ENCODE peak calls at places on chromosomes 12 and 14, in six cellular contexts. One of them, this sample, is unnamed.

GRCh38 chr14:92473261-92473946 is 40.2 kb upstream of the RIN3 start:
- DNase-seq in SK-N-SH: no peak
- DNase-seq in keratinocyte: no peak
- DNase-seq in fibroblast of lung: peak; percentile 35
- DNase-seq in neuronal stem cell: no peak
- DNase-seq in trophoblast cell: no peak
- DNase-seq in this sample: no peak

GRCh38 chr12:104975621-104976343 is 10.3 kb upstream of the NOPCHAP1 start:
- DNase-seq in SK-N-SH: no peak
- DNase-seq in keratinocyte: peak; percentile 36
- DNase-seq in fibroblast of lung: peak; percentile 55
- DNase-seq in neuronal stem cell: no peak
- DNase-seq in trophoblast cell: peak; percentile 83
- DNase-seq in this sample: no peak

GRCh38 chr14:88535149-88535548 is 19.7 kb downstream of the PTPN21 start:
- DNase-seq in SK-N-SH: no peak
- DNase-seq in keratinocyte: no peak
- DNase-seq in fibroblast of lung: no peak
- DNase-seq in neuronal stem cell: no peak
- DNase-seq in trophoblast cell: peak; percentile 89
- DNase-seq in this sample: peak; percentile 20

GRCh38 chr12:57266681-57267080 is 15.7 kb upstream of the STAC3 start:
- DNase-seq in SK-N-SH: no peak
- DNase-seq in keratinocyte: no peak
- DNase-seq in fibroblast of lung: no peak
- DNase-seq in neuronal stem cell: no peak
- DNase-seq in trophoblast cell: no peak
- DNase-seq in this sample: no peak

GRCh38 chr12:66087365-66087943 is 43.1 kb downstream of the LLPH start:
- DNase-seq in SK-N-SH: peak; percentile 38
- DNase-seq in keratinocyte: no peak
- DNase-seq in fibroblast of lung: peak; percentile 64
- DNase-seq in neuronal stem cell: peak; percentile 46
- DNase-seq in trophoblast cell: peak; percentile 64
- DNase-seq in this sample: peak; percentile 57

GRCh38 chr12:6868211-6869048 is 1.1 kb downstream of the TPI1 start:
- DNase-seq in SK-N-SH: no peak
- DNase-seq in keratinocyte: no peak
- DNase-seq in fibroblast of lung: no peak
- DNase-seq in neuronal stem cell: peak; percentile 20
- DNase-seq in trophoblast cell: no peak
- DNase-seq in this sample: peak; percentile 33

GRCh38 chr12:65495233-65495632 is 216.8 kb downstream of the MSRB3 start:
- DNase-seq in SK-N-SH: no peak
- DNase-seq in keratinocyte: peak; percentile 11
- DNase-seq in fibroblast of lung: peak; percentile 92
- DNase-seq in neuronal stem cell: no peak
- DNase-seq in trophoblast cell: no peak
- DNase-seq in this sample: no peak

GRCh38 chr14:38012056-38012455 is 195.6 kb upstream of the SSTR1 start:
- DNase-seq in SK-N-SH: no peak
- DNase-seq in keratinocyte: no peak
- DNase-seq in fibroblast of lung: no peak
- DNase-seq in neuronal stem cell: no peak
- DNase-seq in trophoblast cell: no peak
- DNase-seq in this sample: no peak

GRCh38 chr12:94982456-94982855 is 21.0 kb downstream of the NDUFA12 start:
- DNase-seq in SK-N-SH: no peak
- DNase-seq in keratinocyte: no peak
- DNase-seq in fibroblast of lung: peak; percentile 45
- DNase-seq in neuronal stem cell: no peak
- DNase-seq in trophoblast cell: no peak
- DNase-seq in this sample: no peak

GRCh38 chr14:23183479-23183878 is at the start of gene SLC7A8:
- DNase-seq in SK-N-SH: no peak
- DNase-seq in keratinocyte: no peak
- DNase-seq in fibroblast of lung: no peak
- DNase-seq in neuronal stem cell: no peak
- DNase-seq in trophoblast cell: no peak
- DNase-seq in this sample: no peak

GRCh38 chr12:5960783-5961182 is 15.7 kb upstream of the ANO2 start:
- DNase-seq in SK-N-SH: no peak
- DNase-seq in keratinocyte: no peak
- DNase-seq in fibroblast of lung: no peak
- DNase-seq in neuronal stem cell: no peak
- DNase-seq in trophoblast cell: no peak
- DNase-seq in this sample: no peak

GRCh38 chr12:122028601-122029560 is 7.2 kb downstream of the BCL7A start:
- DNase-seq in SK-N-SH: no peak
- DNase-seq in keratinocyte: no peak
- DNase-seq in fibroblast of lung: no peak
- DNase-seq in neuronal stem cell: no peak
- DNase-seq in trophoblast cell: no peak
- DNase-seq in this sample: no peak

GRCh38 chr14:105272623-105273022 is 24.3 kb downstream of the BTBD6 start:
- DNase-seq in SK-N-SH: no peak
- DNase-seq in keratinocyte: no peak
- DNase-seq in fibroblast of lung: no peak
- DNase-seq in neuronal stem cell: no peak
- DNase-seq in trophoblast cell: no peak
- DNase-seq in this sample: no peak

GRCh38 chr14:102668291-102668873 is 75.9 kb downstream of the RCOR1 start:
- DNase-seq in SK-N-SH: no peak
- DNase-seq in keratinocyte: no peak
- DNase-seq in fibroblast of lung: no peak
- DNase-seq in neuronal stem cell: no peak
- DNase-seq in trophoblast cell: no peak
- DNase-seq in this sample: no peak

GRCh38 chr14:81400852-81401251 is 728 bp upstream of the STON2 start:
- DNase-seq in SK-N-SH: no peak
- DNase-seq in keratinocyte: peak; percentile 78
- DNase-seq in fibroblast of lung: peak; percentile 99
- DNase-seq in neuronal stem cell: no peak
- DNase-seq in trophoblast cell: peak; percentile 99
- DNase-seq in this sample: no peak

GRCh38 chr14:105041841-105042765 is 21.2 kb upstream of the CDCA4 start:
- DNase-seq in SK-N-SH: no peak
- DNase-seq in keratinocyte: no peak
- DNase-seq in fibroblast of lung: no peak
- DNase-seq in neuronal stem cell: no peak
- DNase-seq in trophoblast cell: no peak
- DNase-seq in this sample: no peak

GRCh38 chr12:123807670-123808069 is 45.6 kb downstream of the DNAH10 start:
- DNase-seq in SK-N-SH: peak; percentile 33
- DNase-seq in keratinocyte: no peak
- DNase-seq in fibroblast of lung: peak; percentile 6
- DNase-seq in neuronal stem cell: no peak
- DNase-seq in trophoblast cell: no peak
- DNase-seq in this sample: no peak

GRCh38 chr14:75910048-75910447 is 71.7 kb downstream of the TGFB3 start:
- DNase-seq in SK-N-SH: no peak
- DNase-seq in keratinocyte: no peak
- DNase-seq in fibroblast of lung: no peak
- DNase-seq in neuronal stem cell: no peak
- DNase-seq in trophoblast cell: no peak
- DNase-seq in this sample: no peak

GRCh38 chr12:118059645-118060275 is 1.2 kb downstream of the WSB2 start:
- DNase-seq in SK-N-SH: no peak
- DNase-seq in keratinocyte: no peak
- DNase-seq in fibroblast of lung: no peak
- DNase-seq in neuronal stem cell: no peak
- DNase-seq in trophoblast cell: no peak
- DNase-seq in this sample: no peak

GRCh38 chr12:128942960-128943477 is 89.7 kb downstream of the GLT1D1 start:
- DNase-seq in SK-N-SH: no peak
- DNase-seq in keratinocyte: no peak
- DNase-seq in fibroblast of lung: no peak
- DNase-seq in neuronal stem cell: no peak
- DNase-seq in trophoblast cell: no peak
- DNase-seq in this sample: no peak

GRCh38 chr12:93614917-93615596 is 42.6 kb downstream of the SOCS2 start:
- DNase-seq in SK-N-SH: no peak
- DNase-seq in keratinocyte: no peak
- DNase-seq in fibroblast of lung: peak; percentile 69
- DNase-seq in neuronal stem cell: no peak
- DNase-seq in trophoblast cell: no peak
- DNase-seq in this sample: no peak

GRCh38 chr12:96241484-96242256 is 47.5 kb downstream of the ELK3 start:
- DNase-seq in SK-N-SH: no peak
- DNase-seq in keratinocyte: no peak
- DNase-seq in fibroblast of lung: peak; percentile 80
- DNase-seq in neuronal stem cell: no peak
- DNase-seq in trophoblast cell: peak; percentile 92
- DNase-seq in this sample: no peak

GRCh38 chr12:28269851-28270250 is 79.6 kb downstream of the CCDC91 start:
- DNase-seq in SK-N-SH: no peak
- DNase-seq in keratinocyte: no peak
- DNase-seq in fibroblast of lung: no peak
- DNase-seq in neuronal stem cell: no peak
- DNase-seq in trophoblast cell: no peak
- DNase-seq in this sample: no peak

GRCh38 chr12:105935106-105935505 is 203.6 kb downstream of the NUAK1 start:
- DNase-seq in SK-N-SH: no peak
- DNase-seq in keratinocyte: peak; percentile 73
- DNase-seq in fibroblast of lung: peak; percentile 93
- DNase-seq in neuronal stem cell: no peak
- DNase-seq in trophoblast cell: peak; percentile 88
- DNase-seq in this sample: no peak

GRCh38 chr12:6372403-6373003 is 2.9 kb downstream of the SCNN1A start:
- DNase-seq in SK-N-SH: no peak
- DNase-seq in keratinocyte: peak; percentile 66
- DNase-seq in fibroblast of lung: peak; percentile 87
- DNase-seq in neuronal stem cell: no peak
- DNase-seq in trophoblast cell: peak; percentile 72
- DNase-seq in this sample: no peak

GRCh38 chr14:21219561-21220111 is 49.6 kb downstream of the HNRNPC start:
- DNase-seq in SK-N-SH: no peak
- DNase-seq in keratinocyte: no peak
- DNase-seq in fibroblast of lung: no peak
- DNase-seq in neuronal stem cell: no peak
- DNase-seq in trophoblast cell: no peak
- DNase-seq in this sample: no peak

GRCh38 chr12:31682136-31682962 is 22.9 kb downstream of the ETFBKMT start:
- DNase-seq in SK-N-SH: peak; percentile 56
- DNase-seq in keratinocyte: peak; percentile 38
- DNase-seq in fibroblast of lung: peak; percentile 74
- DNase-seq in neuronal stem cell: peak; percentile 65
- DNase-seq in trophoblast cell: peak; percentile 58
- DNase-seq in this sample: peak; percentile 80

GRCh38 chr14:102050625-102051024 is 36.2 kb downstream of the HSP90AA1 start:
- DNase-seq in SK-N-SH: no peak
- DNase-seq in keratinocyte: no peak
- DNase-seq in fibroblast of lung: peak; percentile 89
- DNase-seq in neuronal stem cell: no peak
- DNase-seq in trophoblast cell: no peak
- DNase-seq in this sample: no peak

GRCh38 chr12:123058980-123059379 is 78.5 kb downstream of the ARL6IP4 start:
- DNase-seq in SK-N-SH: no peak
- DNase-seq in keratinocyte: no peak
- DNase-seq in fibroblast of lung: peak; percentile 43
- DNase-seq in neuronal stem cell: no peak
- DNase-seq in trophoblast cell: peak; percentile 81
- DNase-seq in this sample: no peak

GRCh38 chr12:98126637-98127335 is 388.6 kb upstream of the TMPO start:
- DNase-seq in SK-N-SH: no peak
- DNase-seq in keratinocyte: no peak
- DNase-seq in fibroblast of lung: no peak
- DNase-seq in neuronal stem cell: no peak
- DNase-seq in trophoblast cell: no peak
- DNase-seq in this sample: no peak

GRCh38 chr12:26195641-26196423 is 459 bp downstream of the SSPN start:
- DNase-seq in SK-N-SH: peak; percentile 78
- DNase-seq in keratinocyte: no peak
- DNase-seq in fibroblast of lung: peak; percentile 62
- DNase-seq in neuronal stem cell: peak; percentile 31
- DNase-seq in trophoblast cell: peak; percentile 38
- DNase-seq in this sample: no peak
- H3K4me2 ChIP-seq in SK-N-SH: peak overlapping the region; percentile 89
- H3K4me2 ChIP-seq in keratinocyte: peak overlapping the region; percentile 82
- H3K4me2 ChIP-seq in fibroblast of lung: peak overlapping the region; percentile 97
- H3K4me2 ChIP-seq in neuronal stem cell: peak overlapping the region; percentile 80
- H3K4me2 ChIP-seq in trophoblast cell: peak overlapping the region; percentile 77
- H3K4me2 ChIP-seq in this sample: no peak overlapping the region

DNA sequence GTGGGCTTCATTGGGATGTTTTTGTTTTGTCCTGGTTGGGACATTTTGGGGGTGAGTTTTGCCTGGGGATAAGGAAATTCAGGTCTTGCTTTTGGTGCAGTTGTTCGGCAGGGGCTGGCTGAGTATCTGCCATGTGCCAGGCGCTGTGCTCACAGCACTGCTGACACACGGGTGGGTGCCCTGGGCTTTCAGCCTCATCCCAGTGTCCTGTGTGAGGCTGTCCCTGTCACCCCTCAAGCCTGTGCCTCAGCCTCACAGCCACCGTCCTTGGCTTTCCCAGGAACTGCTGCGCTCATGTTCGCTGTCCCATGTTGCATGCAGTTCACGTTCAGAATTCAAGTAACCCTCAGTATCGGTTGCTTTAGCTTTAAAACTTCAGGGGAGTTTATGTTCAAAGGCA is 24.9 kb downstream of the XRCC3 start:
- DNase-seq in SK-N-SH: no peak
- DNase-seq in keratinocyte: no peak
- DNase-seq in fibroblast of lung: no peak
- DNase-seq in neuronal stem cell: no peak
- DNase-seq in trophoblast cell: no peak
- DNase-seq in this sample: no peak
- H3K4me2 ChIP-seq in SK-N-SH: no peak overlapping the region
- H3K4me2 ChIP-seq in keratinocyte: no peak overlapping the region
- H3K4me2 ChIP-seq in fibroblast of lung: no peak overlapping the region
- H3K4me2 ChIP-seq in neuronal stem cell: no peak overlapping the region
- H3K4me2 ChIP-seq in trophoblast cell: no peak overlapping the region
- H3K4me2 ChIP-seq in this sample: no peak overlapping the region

DNA sequence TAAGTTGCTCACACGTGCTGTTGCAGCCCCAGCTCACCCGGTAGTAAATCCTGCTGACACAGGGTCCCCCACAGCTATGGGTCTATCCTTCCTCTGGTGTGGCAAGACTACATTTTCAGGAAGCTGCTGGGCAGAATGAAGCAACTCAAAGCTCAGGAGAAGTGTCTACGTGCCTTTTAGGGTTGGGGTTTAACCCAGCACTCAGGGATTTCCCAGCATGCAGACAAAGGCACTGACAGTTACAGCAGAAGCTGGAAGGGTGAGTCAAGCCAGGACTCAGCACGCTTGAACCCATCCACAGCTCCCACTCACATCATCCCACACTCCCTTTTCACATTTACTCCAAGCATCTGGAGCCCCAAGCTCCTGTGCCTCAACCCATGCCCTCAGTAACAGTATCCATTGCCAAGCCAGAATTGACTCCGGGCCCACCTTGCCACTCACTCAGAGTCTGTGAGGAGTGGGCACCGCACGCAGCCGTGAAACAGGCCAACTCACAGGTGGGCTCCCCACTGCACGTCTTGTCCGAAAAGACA is 59.7 kb downstream of the ZFP36L1 start:
- DNase-seq in SK-N-SH: no peak
- DNase-seq in keratinocyte: no peak
- DNase-seq in fibroblast of lung: no peak
- DNase-seq in neuronal stem cell: no peak
- DNase-seq in trophoblast cell: peak; percentile 28
- DNase-seq in this sample: no peak
- H3K4me2 ChIP-seq in SK-N-SH: no peak overlapping the region
- H3K4me2 ChIP-seq in keratinocyte: no peak overlapping the region
- H3K4me2 ChIP-seq in fibroblast of lung: no peak overlapping the region
- H3K4me2 ChIP-seq in neuronal stem cell: no peak overlapping the region
- H3K4me2 ChIP-seq in trophoblast cell: no peak overlapping the region
- H3K4me2 ChIP-seq in this sample: no peak overlapping the region

GRCh38 chr12:88834226-88834625 is 254.0 kb upstream of the KITLG start:
- DNase-seq in SK-N-SH: no peak
- DNase-seq in keratinocyte: no peak
- DNase-seq in fibroblast of lung: peak; percentile 21
- DNase-seq in neuronal stem cell: no peak
- DNase-seq in trophoblast cell: no peak
- DNase-seq in this sample: no peak
- H3K4me2 ChIP-seq in SK-N-SH: peak overlapping the region; percentile 27
- H3K4me2 ChIP-seq in keratinocyte: no peak overlapping the region
- H3K4me2 ChIP-seq in fibroblast of lung: no peak overlapping the region
- H3K4me2 ChIP-seq in neuronal stem cell: no peak overlapping the region
- H3K4me2 ChIP-seq in trophoblast cell: no peak overlapping the region
- H3K4me2 ChIP-seq in this sample: no peak overlapping the region

This sample was measured in DND-41.